ENCODE peak calls at places on chromosomes 5 and 9, in ten cellular contexts. One of them, this sample, is unnamed.

GRCh38 chr5:67264056-67264455 is 67.5 kb upstream of the CD180 start:
- DNase-seq in hippocampal formation: no peak
- DNase-seq in amniotic epithelial cell: no peak
- DNase-seq in stimulated activated CD4-positive, alpha-beta T cell treated with anti-CD3 and anti-CD28 coated beads, Interleukin-15, amount 100 ng/mL, for 24 hours: no peak
- DNase-seq in NCI-H1092: no peak
- DNase-seq in stomach: no peak
- DNase-seq in activated T-cell treated with anti-CD3 and anti-CD28 coated beads for 24 hours: no peak
- DNase-seq in mammary epithelial cell: no peak
- DNase-seq in HEK293T: no peak
- DNase-seq in AG10803: no peak
- DNase-seq in this sample: no peak

GRCh38 chr5:78065663-78066062 is 228.8 kb downstream of the AP3B1 start:
- DNase-seq in hippocampal formation: no peak
- DNase-seq in amniotic epithelial cell: no peak
- DNase-seq in stimulated activated CD4-positive, alpha-beta T cell treated with anti-CD3 and anti-CD28 coated beads, Interleukin-15, amount 100 ng/mL, for 24 hours: no peak
- DNase-seq in NCI-H1092: no peak
- DNase-seq in stomach: no peak
- DNase-seq in activated T-cell treated with anti-CD3 and anti-CD28 coated beads for 24 hours: no peak
- DNase-seq in mammary epithelial cell: no peak
- DNase-seq in HEK293T: no peak
- DNase-seq in AG10803: no peak
- DNase-seq in this sample: no peak

GRCh38 chr9:95516221-95516735 is 493 bp downstream of the PTCH1 start:
- DNase-seq in hippocampal formation: no peak
- DNase-seq in amniotic epithelial cell: no peak
- DNase-seq in stimulated activated CD4-positive, alpha-beta T cell treated with anti-CD3 and anti-CD28 coated beads, Interleukin-15, amount 100 ng/mL, for 24 hours: peak
- DNase-seq in NCI-H1092: no peak
- DNase-seq in stomach: no peak
- DNase-seq in activated T-cell treated with anti-CD3 and anti-CD28 coated beads for 24 hours: no peak
- DNase-seq in mammary epithelial cell: no peak
- DNase-seq in HEK293T: no peak
- DNase-seq in AG10803: peak
- DNase-seq in this sample: peak

GRCh38 chr5:146076455-146076854 is 28.9 kb downstream of the PLAC8L1 start:
- DNase-seq in hippocampal formation: no peak
- DNase-seq in amniotic epithelial cell: no peak
- DNase-seq in stimulated activated CD4-positive, alpha-beta T cell treated with anti-CD3 and anti-CD28 coated beads, Interleukin-15, amount 100 ng/mL, for 24 hours: no peak
- DNase-seq in NCI-H1092: no peak
- DNase-seq in stomach: no peak
- DNase-seq in activated T-cell treated with anti-CD3 and anti-CD28 coated beads for 24 hours: no peak
- DNase-seq in mammary epithelial cell: no peak
- DNase-seq in HEK293T: no peak
- DNase-seq in AG10803: no peak
- DNase-seq in this sample: no peak

GRCh38 chr5:53091304-53091703 is 18.3 kb downstream of the MOCS2 start:
- DNase-seq in hippocampal formation: no peak
- DNase-seq in amniotic epithelial cell: peak
- DNase-seq in stimulated activated CD4-positive, alpha-beta T cell treated with anti-CD3 and anti-CD28 coated beads, Interleukin-15, amount 100 ng/mL, for 24 hours: no peak
- DNase-seq in NCI-H1092: no peak
- DNase-seq in stomach: no peak
- DNase-seq in activated T-cell treated with anti-CD3 and anti-CD28 coated beads for 24 hours: no peak
- DNase-seq in mammary epithelial cell: no peak
- DNase-seq in HEK293T: no peak
- DNase-seq in AG10803: peak
- DNase-seq in this sample: no peak

GRCh38 chr9:131237931-131238401 is 38.3 kb downstream of the FAM78A start:
- DNase-seq in hippocampal formation: peak
- DNase-seq in amniotic epithelial cell: peak
- DNase-seq in stimulated activated CD4-positive, alpha-beta T cell treated with anti-CD3 and anti-CD28 coated beads, Interleukin-15, amount 100 ng/mL, for 24 hours: peak
- DNase-seq in NCI-H1092: no peak
- DNase-seq in stomach: peak
- DNase-seq in activated T-cell treated with anti-CD3 and anti-CD28 coated beads for 24 hours: peak
- DNase-seq in mammary epithelial cell: peak
- DNase-seq in HEK293T: no peak
- DNase-seq in AG10803: peak
- DNase-seq in this sample: peak

GRCh38 chr5:140151068-140151718 is 23.8 kb upstream of the CYSTM1 start:
- DNase-seq in hippocampal formation: no peak
- DNase-seq in amniotic epithelial cell: no peak
- DNase-seq in stimulated activated CD4-positive, alpha-beta T cell treated with anti-CD3 and anti-CD28 coated beads, Interleukin-15, amount 100 ng/mL, for 24 hours: no peak
- DNase-seq in NCI-H1092: no peak
- DNase-seq in stomach: no peak
- DNase-seq in activated T-cell treated with anti-CD3 and anti-CD28 coated beads for 24 hours: no peak
- DNase-seq in mammary epithelial cell: no peak
- DNase-seq in HEK293T: no peak
- DNase-seq in AG10803: no peak
- DNase-seq in this sample: no peak

GRCh38 chr5:81233080-81233634 is at the start of gene CKMT2:
- DNase-seq in hippocampal formation: peak
- DNase-seq in amniotic epithelial cell: peak
- DNase-seq in stimulated activated CD4-positive, alpha-beta T cell treated with anti-CD3 and anti-CD28 coated beads, Interleukin-15, amount 100 ng/mL, for 24 hours: peak
- DNase-seq in NCI-H1092: no peak
- DNase-seq in stomach: peak
- DNase-seq in activated T-cell treated with anti-CD3 and anti-CD28 coated beads for 24 hours: no peak
- DNase-seq in mammary epithelial cell: no peak
- DNase-seq in HEK293T: no peak
- DNase-seq in AG10803: peak
- DNase-seq in this sample: peak

GRCh38 chr9:111661802-111662491 is 542 bp downstream of the GNG10 start:
- DNase-seq in hippocampal formation: peak
- DNase-seq in amniotic epithelial cell: peak
- DNase-seq in stimulated activated CD4-positive, alpha-beta T cell treated with anti-CD3 and anti-CD28 coated beads, Interleukin-15, amount 100 ng/mL, for 24 hours: peak
- DNase-seq in NCI-H1092: peak
- DNase-seq in stomach: peak
- DNase-seq in activated T-cell treated with anti-CD3 and anti-CD28 coated beads for 24 hours: peak
- DNase-seq in mammary epithelial cell: peak
- DNase-seq in HEK293T: peak
- DNase-seq in AG10803: peak
- DNase-seq in this sample: peak

GRCh38 chr9:33288235-33288634 is 2.1 kb upstream of the NFX1 start:
- DNase-seq in hippocampal formation: no peak
- DNase-seq in amniotic epithelial cell: no peak
- DNase-seq in stimulated activated CD4-positive, alpha-beta T cell treated with anti-CD3 and anti-CD28 coated beads, Interleukin-15, amount 100 ng/mL, for 24 hours: no peak
- DNase-seq in NCI-H1092: no peak
- DNase-seq in stomach: no peak
- DNase-seq in activated T-cell treated with anti-CD3 and anti-CD28 coated beads for 24 hours: no peak
- DNase-seq in mammary epithelial cell: no peak
- DNase-seq in HEK293T: no peak
- DNase-seq in AG10803: no peak
- DNase-seq in this sample: no peak

GRCh38 chr5:178241259-178241658 is 8.7 kb upstream of the PHYKPL start:
- DNase-seq in hippocampal formation: peak
- DNase-seq in amniotic epithelial cell: no peak
- DNase-seq in stimulated activated CD4-positive, alpha-beta T cell treated with anti-CD3 and anti-CD28 coated beads, Interleukin-15, amount 100 ng/mL, for 24 hours: no peak
- DNase-seq in NCI-H1092: no peak
- DNase-seq in stomach: no peak
- DNase-seq in activated T-cell treated with anti-CD3 and anti-CD28 coated beads for 24 hours: no peak
- DNase-seq in mammary epithelial cell: no peak
- DNase-seq in HEK293T: no peak
- DNase-seq in AG10803: no peak
- DNase-seq in this sample: no peak

GRCh38 chr9:121395558-121395957 is 25.5 kb upstream of the STOM start:
- DNase-seq in hippocampal formation: no peak
- DNase-seq in amniotic epithelial cell: no peak
- DNase-seq in stimulated activated CD4-positive, alpha-beta T cell treated with anti-CD3 and anti-CD28 coated beads, Interleukin-15, amount 100 ng/mL, for 24 hours: no peak
- DNase-seq in NCI-H1092: no peak
- DNase-seq in stomach: no peak
- DNase-seq in activated T-cell treated with anti-CD3 and anti-CD28 coated beads for 24 hours: no peak
- DNase-seq in mammary epithelial cell: peak
- DNase-seq in HEK293T: no peak
- DNase-seq in AG10803: no peak
- DNase-seq in this sample: no peak

GRCh38 chr5:37435261-37435660 is 56.1 kb downstream of the WDR70 start:
- DNase-seq in hippocampal formation: no peak
- DNase-seq in amniotic epithelial cell: peak
- DNase-seq in stimulated activated CD4-positive, alpha-beta T cell treated with anti-CD3 and anti-CD28 coated beads, Interleukin-15, amount 100 ng/mL, for 24 hours: no peak
- DNase-seq in NCI-H1092: no peak
- DNase-seq in stomach: no peak
- DNase-seq in activated T-cell treated with anti-CD3 and anti-CD28 coated beads for 24 hours: no peak
- DNase-seq in mammary epithelial cell: no peak
- DNase-seq in HEK293T: no peak
- DNase-seq in AG10803: peak
- DNase-seq in this sample: no peak

GRCh38 chr9:73023025-73023541 is 70.2 kb upstream of the ALDH1A1 start:
- DNase-seq in hippocampal formation: peak
- DNase-seq in amniotic epithelial cell: peak
- DNase-seq in stimulated activated CD4-positive, alpha-beta T cell treated with anti-CD3 and anti-CD28 coated beads, Interleukin-15, amount 100 ng/mL, for 24 hours: peak
- DNase-seq in NCI-H1092: peak
- DNase-seq in stomach: peak
- DNase-seq in activated T-cell treated with anti-CD3 and anti-CD28 coated beads for 24 hours: peak
- DNase-seq in mammary epithelial cell: peak
- DNase-seq in HEK293T: peak
- DNase-seq in AG10803: peak
- DNase-seq in this sample: peak

GRCh38 chr5:95984287-95984938 is 22.8 kb upstream of the ELL2 start:
- DNase-seq in hippocampal formation: no peak
- DNase-seq in amniotic epithelial cell: peak
- DNase-seq in stimulated activated CD4-positive, alpha-beta T cell treated with anti-CD3 and anti-CD28 coated beads, Interleukin-15, amount 100 ng/mL, for 24 hours: no peak
- DNase-seq in NCI-H1092: no peak
- DNase-seq in stomach: no peak
- DNase-seq in activated T-cell treated with anti-CD3 and anti-CD28 coated beads for 24 hours: no peak
- DNase-seq in mammary epithelial cell: peak
- DNase-seq in HEK293T: no peak
- DNase-seq in AG10803: peak
- DNase-seq in this sample: no peak

GRCh38 chr5:27473300-27474053 is 435.1 kb upstream of the CDH9 start:
- DNase-seq in hippocampal formation: no peak
- DNase-seq in amniotic epithelial cell: no peak
- DNase-seq in stimulated activated CD4-positive, alpha-beta T cell treated with anti-CD3 and anti-CD28 coated beads, Interleukin-15, amount 100 ng/mL, for 24 hours: no peak
- DNase-seq in NCI-H1092: no peak
- DNase-seq in stomach: no peak
- DNase-seq in activated T-cell treated with anti-CD3 and anti-CD28 coated beads for 24 hours: no peak
- DNase-seq in mammary epithelial cell: no peak
- DNase-seq in HEK293T: peak
- DNase-seq in AG10803: no peak
- DNase-seq in this sample: no peak

GRCh38 chr9:21634951-21635350 is 152.8 kb upstream of the IFNE start:
- DNase-seq in hippocampal formation: no peak
- DNase-seq in amniotic epithelial cell: no peak
- DNase-seq in stimulated activated CD4-positive, alpha-beta T cell treated with anti-CD3 and anti-CD28 coated beads, Interleukin-15, amount 100 ng/mL, for 24 hours: no peak
- DNase-seq in NCI-H1092: no peak
- DNase-seq in stomach: no peak
- DNase-seq in activated T-cell treated with anti-CD3 and anti-CD28 coated beads for 24 hours: no peak
- DNase-seq in mammary epithelial cell: peak
- DNase-seq in HEK293T: no peak
- DNase-seq in AG10803: no peak
- DNase-seq in this sample: no peak

GRCh38 chr5:147081256-147081872 is 153.5 kb upstream of the STK32A start:
- DNase-seq in hippocampal formation: peak
- DNase-seq in amniotic epithelial cell: no peak
- DNase-seq in stimulated activated CD4-positive, alpha-beta T cell treated with anti-CD3 and anti-CD28 coated beads, Interleukin-15, amount 100 ng/mL, for 24 hours: no peak
- DNase-seq in NCI-H1092: no peak
- DNase-seq in stomach: no peak
- DNase-seq in activated T-cell treated with anti-CD3 and anti-CD28 coated beads for 24 hours: no peak
- DNase-seq in mammary epithelial cell: no peak
- DNase-seq in HEK293T: no peak
- DNase-seq in AG10803: no peak
- DNase-seq in this sample: peak

GRCh38 chr9:13728121-13728520 is 448.6 kb upstream of the MPDZ start:
- DNase-seq in hippocampal formation: no peak
- DNase-seq in amniotic epithelial cell: no peak
- DNase-seq in stimulated activated CD4-positive, alpha-beta T cell treated with anti-CD3 and anti-CD28 coated beads, Interleukin-15, amount 100 ng/mL, for 24 hours: no peak
- DNase-seq in NCI-H1092: peak
- DNase-seq in stomach: no peak
- DNase-seq in activated T-cell treated with anti-CD3 and anti-CD28 coated beads for 24 hours: no peak
- DNase-seq in mammary epithelial cell: no peak
- DNase-seq in HEK293T: no peak
- DNase-seq in AG10803: no peak
- DNase-seq in this sample: no peak

This sample was measured in thyroid gland.